ENCODE peak calls at places on chromosome 18, in nine cellular contexts. N is heart left ventricle; S is astrocyte; Y is naive thymus-derived CD4-positive, alpha-beta T cell; A is sigmoid colon; I is cardiac muscle cell; L is CD8-positive, alpha-beta T cell; E is CD8-positive, alpha-beta memory T cell; P is adipocyte. T is an unnamed sample. For H3K36me3 and H3K9me3, the result is how much of the 10 kb centered on the place peaks cover.

GRCh38 chr18:28175930-28176673 is 828 bp downstream of the CDH2 start:
- DNase-seq in N (no peak), S (no peak), Y (no peak), A (no peak), I (peak), L (no peak), E (no peak), P (peak), T (peak)

GRCh38 chr18:66916834-66917233 is 312.9 kb upstream of the CDH19 start:
- DNase-seq in N (no peak), S (no peak), Y (no peak), A (no peak), I (no peak), L (no peak), E (no peak), P (no peak), T (peak)

GRCh38 chr18:46555724-46556123 is 101.3 kb downstream of the LOXHD1 start:
- DNase-seq in N (peak), S (no peak), Y (no peak), A (no peak), I (peak), L (no peak), E (no peak), P (no peak), T (peak)

GRCh38 chr18:32091325-32091723 is 350 bp upstream of the RNF138 start:
- DNase-seq in N (no peak), S (no peak), Y (no peak), A (no peak), I (no peak), L (no peak), E (no peak), P (no peak), T (no peak)

GRCh38 chr18:6414118-6414722 is 491 bp downstream of the L3MBTL4 start:
- DNase-seq in N (peak), S (no peak), Y (no peak), A (peak), I (peak), L (peak), E (no peak), P (peak), T (no peak)

GRCh38 chr18:23972416-23972815 is 42.1 kb upstream of the TTC39C start:
- DNase-seq in N (no peak), S (peak), Y (no peak), A (no peak), I (no peak), L (no peak), E (no peak), P (no peak), T (no peak)

GRCh38 chr18:67428805-67429204 is 87.7 kb downstream of the DSEL start:
- DNase-seq in N (no peak), S (peak), Y (no peak), A (no peak), I (peak), L (no peak), E (no peak), P (peak), T (no peak)

GRCh38 chr18:46627136-46627535 is 29.9 kb downstream of the LOXHD1 start:
- DNase-seq in N (no peak), S (no peak), Y (no peak), A (no peak), I (no peak), L (no peak), E (no peak), P (no peak), T (no peak)

GRCh38 chr18:68667121-68667520 is 47.8 kb downstream of the TMX3 start:
- DNase-seq in N (no peak), S (peak), Y (no peak), A (no peak), I (peak), L (no peak), E (no peak), P (peak), T (no peak)

GRCh38 chr18:9048808-9049494 is 53.5 kb upstream of the NDUFV2 start:
- DNase-seq in N (no peak), S (peak), Y (no peak), A (no peak), I (no peak), L (no peak), E (no peak), P (no peak), T (no peak)

GRCh38 chr18:13809521-13810252 is 14.3 kb upstream of the MC5R start:
- DNase-seq in N (no peak), S (no peak), Y (no peak), A (no peak), I (no peak), L (no peak), E (no peak), P (no peak), T (no peak)

GRCh38 chr18:2821695-2822094 is 25.1 kb upstream of the EMILIN2 start:
- DNase-seq in N (no peak), S (no peak), Y (no peak), A (no peak), I (no peak), L (no peak), E (no peak), P (no peak), T (no peak)

DNA sequence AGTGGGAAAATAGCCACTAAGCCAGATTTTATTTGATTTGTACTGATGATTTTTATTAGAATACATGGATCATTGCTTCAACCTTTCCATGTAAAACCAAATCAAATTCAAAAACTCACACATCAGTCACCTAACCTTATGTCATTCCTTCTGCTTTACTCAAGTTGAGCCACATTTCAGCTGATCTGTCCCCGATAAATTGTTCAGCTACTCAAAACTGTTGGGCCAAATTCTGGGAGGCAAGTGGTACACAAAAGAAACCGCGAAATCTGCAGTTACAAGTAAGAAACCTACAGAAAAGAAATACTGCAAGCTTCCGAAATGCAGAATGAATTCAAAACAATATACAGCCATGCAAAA is 109.7 kb downstream of the TCF4 start:
- DNase-seq in N (no peak), S (no peak), Y (no peak), A (no peak), I (peak), L (no peak), E (no peak), P (no peak), T (no peak)
- H3K4me3 ChIP-seq in N (no peak), S (peak), Y (peak), A (peak), I (no peak), L (no peak), E (no peak), P (peak), T (no peak)

GRCh38 chr18:49481317-49481716 is 5.7 kb downstream of the C18orf32 start:
- DNase-seq in N (no peak), S (no peak), Y (no peak), A (no peak), I (peak), L (no peak), E (no peak), P (no peak), T (no peak)
- H3K36me3 ChIP-seq in N (under half), S (under half), Y (under half), A (under half), I (under half), L (under half), E (under half), P (under half), T (under half)

GRCh38 chr18:14916181-14916580 is 168.2 kb downstream of the ANKRD30B start:
- DNase-seq in N (no peak), S (no peak), Y (no peak), A (no peak), I (no peak), L (no peak), E (no peak), P (no peak), T (no peak)

GRCh38 chr18:14914771-14915170 is 166.8 kb downstream of the ANKRD30B start:
- DNase-seq in N (no peak), S (no peak), Y (no peak), A (no peak), I (no peak), L (no peak), E (no peak), P (no peak), T (no peak)

GRCh38 chr18:14919666-14920065 is 171.7 kb downstream of the ANKRD30B start:
- DNase-seq in N (no peak), S (no peak), Y (no peak), A (no peak), I (no peak), L (no peak), E (no peak), P (no peak), T (no peak)

GRCh38 chr18:14916851-14917250 is 168.9 kb downstream of the ANKRD30B start:
- DNase-seq in N (no peak), S (no peak), Y (no peak), A (no peak), I (no peak), L (no peak), E (no peak), P (no peak), T (no peak)

DNA sequence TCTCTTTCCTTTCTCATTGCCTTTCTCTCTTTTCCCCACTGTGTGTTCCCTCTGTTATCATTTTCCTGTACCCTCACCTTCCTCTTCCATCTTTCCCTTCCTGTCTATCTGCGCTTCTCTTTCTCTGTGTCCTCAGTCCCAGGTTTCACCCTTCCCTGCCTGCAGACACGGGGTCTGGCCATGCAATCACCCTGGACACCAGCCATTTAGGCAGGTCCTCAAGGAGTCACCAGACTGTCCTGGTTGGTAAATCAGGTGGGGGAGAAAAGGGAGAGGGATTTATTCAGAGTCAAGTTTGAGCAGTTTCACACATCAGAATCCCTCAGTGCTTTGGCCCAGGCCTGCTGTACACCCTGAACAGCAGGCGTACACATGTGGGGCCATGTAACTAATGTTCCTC is 169.3 kb downstream of the ANKRD30B start:
- DNase-seq in N (no peak), S (no peak), Y (no peak), A (no peak), I (no peak), L (no peak), E (no peak), P (no peak), T (no peak)
- H3K9me3 ChIP-seq in N (under half), S (under half), Y (under half), A (under half), I (under half), L (under half), E (under half), P (under half), T (under half)

DNA sequence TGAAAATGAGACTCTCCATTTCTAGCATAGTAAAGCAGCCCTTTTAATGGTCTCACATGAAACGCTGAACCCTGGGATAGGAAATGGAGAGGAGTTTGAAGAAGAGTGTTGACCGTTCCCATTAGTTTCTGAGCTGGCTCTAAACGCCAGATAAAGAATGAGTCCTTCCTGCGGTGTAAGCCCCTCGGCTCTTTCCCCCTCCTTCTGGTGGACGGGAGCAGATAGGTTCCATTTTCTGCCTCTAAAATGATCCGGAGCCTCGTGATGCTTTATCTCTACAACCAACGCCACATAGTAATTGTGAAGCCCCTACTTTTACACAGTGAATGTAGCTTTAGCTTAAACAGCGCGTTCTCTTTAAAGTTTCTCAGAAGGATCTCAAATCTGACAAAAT is 24.1 kb upstream of the ZNF516 start:
- DNase-seq in N (no peak), S (no peak), Y (no peak), A (no peak), I (peak), L (no peak), E (no peak), P (no peak), T (no peak)
- H3K4me3 ChIP-seq in N (no peak), S (peak), Y (no peak), A (peak), I (peak), L (no peak), E (no peak), P (peak), T (no peak)

DNA sequence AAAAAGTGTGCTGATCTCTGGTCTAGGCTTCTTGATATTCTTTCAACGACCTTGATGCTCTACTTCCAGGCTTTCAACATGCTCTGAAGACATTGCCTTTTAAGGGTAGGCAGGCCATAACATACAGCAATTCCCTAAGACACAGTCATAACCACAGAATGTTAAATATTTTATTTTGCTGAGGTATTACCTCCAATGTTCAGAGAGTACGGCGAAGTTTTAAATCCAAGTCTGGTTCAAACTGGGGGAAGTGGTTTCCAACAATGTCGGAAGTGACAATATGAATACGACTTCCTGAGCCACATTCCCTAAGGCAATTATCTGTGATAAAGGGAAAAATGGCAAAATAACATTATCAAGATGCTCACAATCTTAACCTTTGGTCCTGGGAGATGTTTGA is 1077.9 kb upstream of the PIK3C3 start:
- DNase-seq in N (no peak), S (peak), Y (no peak), A (no peak), I (peak), L (no peak), E (no peak), P (peak), T (no peak)
- H3K36me3 ChIP-seq in N (under half), S (under half), Y (under half), A (under half), I (under half), L (under half), E (under half), P (under half), T (under half)

GRCh38 chr18:72584787-72585186 is 40.6 kb upstream of the CBLN2 start:
- DNase-seq in N (no peak), S (no peak), Y (no peak), A (no peak), I (no peak), L (no peak), E (no peak), P (no peak), T (no peak)
- H3K9me3 ChIP-seq in N (under half), S (under half), Y (under half), A (under half), I (under half), L (under half), E (under half), P (under half), T (under half)

GRCh38 chr18:57437782-57438668 is 2.9 kb downstream of the ONECUT2 start:
- DNase-seq in N (peak), S (peak), Y (no peak), A (no peak), I (peak), L (no peak), E (no peak), P (peak), T (peak)
- H3K4me3 ChIP-seq in N (peak), S (peak), Y (no peak), A (peak), I (peak), L (peak), E (no peak), P (peak), T (peak)

GRCh38 chr18:79332601-79333000 is 63.1 kb upstream of the NFATC1 start:
- DNase-seq in N (no peak), S (no peak), Y (no peak), A (no peak), I (no peak), L (no peak), E (no peak), P (no peak), T (peak)
- H3K36me3 ChIP-seq in N (under half), S (under half), Y (half or more), A (under half), I (under half), L (under half), E (under half), P (under half), T (under half)

GRCh38 chr18:78948221-78948620 is 31.4 kb upstream of the SALL3 start:
- DNase-seq in N (no peak), S (no peak), Y (no peak), A (no peak), I (no peak), L (no peak), E (no peak), P (no peak), T (no peak)

GRCh38 chr18:78948707-78949106 is 30.9 kb upstream of the SALL3 start:
- DNase-seq in N (no peak), S (no peak), Y (no peak), A (no peak), I (no peak), L (no peak), E (no peak), P (no peak), T (no peak)

GRCh38 chr18:78949216-78949615 is 30.4 kb upstream of the SALL3 start:
- DNase-seq in N (no peak), S (no peak), Y (no peak), A (no peak), I (no peak), L (no peak), E (no peak), P (no peak), T (no peak)

GRCh38 chr18:78947291-78947690 is 32.3 kb upstream of the SALL3 start:
- DNase-seq in N (no peak), S (no peak), Y (no peak), A (no peak), I (no peak), L (no peak), E (no peak), P (no peak), T (no peak)

GRCh38 chr18:78950386-78950785 is 29.2 kb upstream of the SALL3 start:
- DNase-seq in N (no peak), S (no peak), Y (no peak), A (no peak), I (no peak), L (no peak), E (no peak), P (no peak), T (no peak)
- H3K9me3 ChIP-seq in N (under half), S (under half), Y (under half), A (under half), I (under half), L (under half), E (under half), P (under half), T (under half)

DNA sequence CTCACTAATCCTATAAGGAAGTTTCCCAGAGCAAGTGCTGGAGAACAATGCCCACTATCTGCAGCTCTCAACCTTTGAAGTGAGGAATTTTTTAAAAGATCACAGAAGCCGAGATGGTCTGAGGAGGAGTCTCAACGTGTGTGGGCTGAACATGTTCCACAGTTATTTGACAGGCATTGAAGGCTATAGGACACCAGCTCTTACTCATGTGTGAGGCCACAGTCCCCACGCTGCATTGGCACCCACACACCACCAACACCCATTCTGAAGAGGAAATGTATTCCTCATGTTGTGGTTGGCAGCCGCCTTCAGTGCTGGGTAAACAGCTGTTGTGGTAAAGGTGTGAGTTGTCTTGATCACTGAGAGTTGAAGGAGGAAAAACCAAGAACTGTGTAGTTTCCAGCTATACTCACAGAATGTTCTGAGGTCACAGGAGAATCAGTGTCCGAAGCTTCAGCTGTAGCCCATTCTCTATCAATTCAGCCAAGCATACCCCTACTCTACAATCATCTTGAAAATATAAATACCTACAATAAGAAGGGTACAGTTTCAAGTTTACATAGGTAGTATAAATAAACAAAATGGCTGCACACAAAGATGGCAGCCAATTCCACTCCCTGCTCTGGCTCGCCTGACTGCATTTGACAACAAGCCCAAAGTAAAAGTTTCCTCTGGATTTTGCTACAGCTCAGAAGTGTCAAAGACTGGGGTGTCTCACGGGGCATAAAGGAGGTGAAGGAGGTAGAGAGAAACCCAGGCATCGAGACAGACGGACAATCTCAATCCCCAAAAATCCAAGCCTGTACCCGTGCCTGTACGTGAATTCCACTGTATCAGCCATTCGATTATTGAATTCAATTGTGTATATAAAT is 12.1 kb downstream of the CD226 start:
- DNase-seq in N (no peak), S (peak), Y (peak), A (no peak), I (no peak), L (peak), E (peak), P (no peak), T (no peak)
- H3K4me3 ChIP-seq in N (no peak), S (no peak), Y (peak), A (no peak), I (no peak), L (peak), E (peak), P (no peak), T (no peak)

T was measured in HAP-1.